ENCODE peak calls at places on chromosomes 11 and 22, in seven cellular contexts. S, Z, I, Q, T, O and W are unnamed samples.
A peak's percentile ranks its signal among the peaks of the same experiment; 100 is the strongest.

GRCh38 chr11:131684111-131685060 is 314.0 kb downstream of the NTM start:
- DNase-seq in S (no peak), Z (no peak), I (no peak), Q (peak; percentile 39), T (no peak), O (no peak), W (no peak)

GRCh38 chr11:88105952-88106351 is 69.3 kb downstream of the RAB38 start:
- DNase-seq in S (no peak), Z (no peak), I (no peak), Q (no peak), T (no peak), O (no peak), W (no peak)

GRCh38 chr22:37260939-37261338 is 16.9 kb upstream of the RAC2 start:
- DNase-seq in S (peak; percentile 73), Z (peak; percentile 51), I (peak; percentile 45), Q (peak; percentile 78), T (peak; percentile 25), O (no peak), W (peak; percentile 53)

GRCh38 chr11:121654506-121655480 is 202.0 kb upstream of the SORL1-AS1 start:
- DNase-seq in S (no peak), Z (peak; percentile 25), I (no peak), Q (no peak), T (peak; percentile 51), O (no peak), W (no peak)

GRCh38 chr22:19495562-19496323 is 16.0 kb downstream of the CDC45 start:
- DNase-seq in S (no peak), Z (peak; percentile 50), I (no peak), Q (no peak), T (peak; percentile 32), O (no peak), W (no peak)

GRCh38 chr11:57359896-57360690 is 20.9 kb downstream of the PRG3 start:
- DNase-seq in S (no peak), Z (no peak), I (no peak), Q (no peak), T (no peak), O (no peak), W (no peak)

GRCh38 chr11:117908959-117909610 is 20.1 kb downstream of the TMPRSS13 start:
- DNase-seq in S (peak; percentile 51), Z (no peak), I (no peak), Q (no peak), T (no peak), O (no peak), W (no peak)

GRCh38 chr11:125448136-125448535 is 47.9 kb downstream of the FEZ1 start:
- DNase-seq in S (no peak), Z (peak; percentile 75), I (peak; percentile 24), Q (no peak), T (no peak), O (no peak), W (no peak)

GRCh38 chr22:38482662-38483308 is 14.9 kb downstream of the KDELR3 start:
- DNase-seq in S (no peak), Z (no peak), I (no peak), Q (no peak), T (no peak), O (no peak), W (no peak)

GRCh38 chr11:65396769-65397745 is 10.6 kb downstream of the FRMD8 start:
- DNase-seq in S (no peak), Z (no peak), I (no peak), Q (no peak), T (no peak), O (no peak), W (no peak)

GRCh38 chr11:16204261-16204660 is 152.1 kb downstream of the SOX6 start:
- DNase-seq in S (no peak), Z (peak; percentile 17), I (no peak), Q (no peak), T (peak; percentile 39), O (no peak), W (no peak)
- TF ChIP-seq CEBPB in S (no peak), Z (no peak), I (no peak), Q (no peak), T (no peak), O (no peak), W (no peak)

GRCh38 chr11:69055212-69055586 is 6.5 kb downstream of the TPCN2 start:
- DNase-seq in S (no peak), Z (no peak), I (no peak), Q (no peak), T (no peak), O (no peak), W (no peak)

GRCh38 chr11:69052343-69053168 is 3.8 kb downstream of the TPCN2 start:
- DNase-seq in S (no peak), Z (no peak), I (no peak), Q (no peak), T (no peak), O (no peak), W (no peak)

GRCh38 chr11:69054397-69055211 is 5.9 kb downstream of the TPCN2 start:
- DNase-seq in S (no peak), Z (no peak), I (no peak), Q (no peak), T (no peak), O (no peak), W (no peak)

GRCh38 chr11:69053169-69053477 is 4.4 kb downstream of the TPCN2 start:
- DNase-seq in S (no peak), Z (no peak), I (no peak), Q (no peak), T (no peak), O (no peak), W (no peak)

GRCh38 chr11:69053546-69054396 is 5.0 kb downstream of the TPCN2 start:
- DNase-seq in S (no peak), Z (no peak), I (no peak), Q (no peak), T (no peak), O (no peak), W (no peak)
- TF ChIP-seq CEBPB in S (no peak), Z (no peak), I (no peak), Q (no peak), T (no peak), O (no peak), W (no peak)

GRCh38 chr11:10273738-10274137 is 20.3 kb downstream of the SBF2 start:
- DNase-seq in S (no peak), Z (no peak), I (no peak), Q (no peak), T (no peak), O (no peak), W (no peak)
- TF ChIP-seq CEBPB in S (no peak), Z (no peak), I (no peak), Q (no peak), T (no peak), O (no peak), W (no peak)

DNA sequence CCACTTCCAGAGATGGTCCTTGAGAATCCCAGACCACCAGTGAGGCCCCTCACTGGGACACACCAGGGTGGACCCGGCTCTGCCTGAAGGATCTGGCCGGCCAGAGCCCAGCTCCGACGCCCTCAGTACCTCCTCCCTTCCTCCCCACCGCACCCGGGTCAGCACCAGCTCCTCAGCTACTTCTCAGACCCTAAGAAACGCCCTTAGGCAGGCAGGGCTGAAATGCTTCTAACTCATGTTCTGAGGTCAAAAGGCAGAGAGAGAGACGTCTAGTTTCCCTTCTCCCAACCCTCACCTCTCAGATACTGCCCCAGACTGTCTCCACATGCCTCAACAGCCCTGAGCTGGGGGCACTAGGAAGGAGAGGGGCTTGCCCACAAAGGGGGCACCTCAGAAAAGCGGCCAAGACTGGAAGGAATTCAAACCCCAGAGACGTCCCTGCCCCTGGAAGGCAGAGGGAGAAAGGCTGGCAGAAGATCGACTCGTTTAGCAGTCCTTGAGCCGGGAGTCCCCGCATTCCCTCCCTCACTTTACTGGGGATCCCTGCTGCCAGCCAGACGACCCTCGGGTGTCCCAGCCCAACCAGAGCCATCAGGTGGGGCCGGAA is 539 bp downstream of the USH1C start:
- DNase-seq in S (no peak), Z (no peak), I (no peak), Q (no peak), T (no peak), O (no peak), W (no peak)
- TF ChIP-seq CEBPB in S (no peak), Z (no peak), I (no peak), Q (no peak), T (no peak), O (no peak), W (no peak)

GRCh38 chr11:134639586-134640330 is 227.7 kb upstream of the B3GAT1 start:
- DNase-seq in S (peak; percentile 12), Z (no peak), I (peak; percentile 71), Q (no peak), T (no peak), O (no peak), W (no peak)
- TF ChIP-seq CEBPB in S (no peak), Z (no peak), I (no peak), Q (no peak), T (no peak), O (no peak), W (no peak)

DNA sequence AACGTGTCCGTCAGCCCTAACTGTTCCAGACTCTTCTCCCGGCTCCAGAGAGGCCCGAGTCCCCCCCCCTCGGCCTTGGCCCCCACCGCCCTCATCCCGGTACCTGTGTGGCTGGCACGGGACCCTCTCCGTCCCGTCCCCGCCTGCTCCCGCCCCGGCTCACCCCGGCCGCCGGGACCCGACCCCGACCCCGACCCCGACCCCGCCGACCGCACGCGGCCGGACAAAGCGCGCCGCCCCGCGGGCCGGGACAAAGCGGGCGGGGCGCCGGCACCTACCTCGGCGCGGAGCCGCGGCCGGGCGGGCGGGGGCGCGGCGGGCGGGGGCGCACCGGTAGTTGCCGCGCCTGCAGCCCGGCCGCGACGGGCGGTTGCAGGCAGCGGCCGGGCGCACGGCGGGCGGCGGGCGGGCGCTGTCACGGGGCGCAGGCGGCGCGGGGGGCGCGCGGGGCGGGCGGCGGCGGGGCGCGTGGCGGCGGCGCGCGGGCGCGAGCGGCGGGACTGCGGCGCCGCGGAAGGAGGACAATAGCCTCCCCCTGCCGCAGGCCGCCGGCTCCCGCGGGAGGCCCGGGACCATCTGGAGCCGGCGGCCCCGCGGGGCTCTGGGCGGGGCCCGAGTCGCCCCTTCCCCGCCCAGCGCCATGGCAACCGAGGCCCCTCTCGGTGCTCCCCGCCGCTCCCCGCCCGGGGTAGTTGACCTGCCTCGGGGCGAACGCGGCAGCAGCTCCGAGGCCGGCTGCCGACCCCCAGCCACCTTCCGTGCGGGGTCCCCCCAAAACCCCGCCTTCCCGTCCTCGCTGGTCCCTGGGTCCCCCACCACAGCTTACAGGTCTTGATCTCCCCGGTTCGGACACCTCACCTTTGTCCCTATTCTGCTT is 895 bp downstream of the SPTBN2 start:
- DNase-seq in S (peak; percentile 49), Z (no peak), I (no peak), Q (peak; percentile 79), T (no peak), O (no peak), W (no peak)
- TF ChIP-seq CEBPB in S (no peak), Z (no peak), I (no peak), Q (no peak), T (no peak), O (no peak), W (no peak)